ENCODE peak calls at places on chromosomes 4 and X, in six cellular contexts. Y, I, G, E, R and T are unnamed samples.

GRCh38 chr4:185398618-185399017 is 2.0 kb downstream of the ANKRD37 start:
- DNase-seq in E (no peak), G (no peak), I (no peak), R (no peak), Y (no peak), T (no peak)

GRCh38 chr4:17544205-17544604 is 29.2 kb downstream of the CLRN2 start:
- DNase-seq in E (no peak), Y (no peak), G (peak; percentile 35), R (no peak), I (no peak), T (no peak)

GRCh38 chrX:71612256-71612655 is 6.1 kb downstream of the CXCR3 start:
- DNase-seq in G (no peak), E (no peak), R (no peak), Y (no peak), I (no peak), T (no peak)

GRCh38 chr4:128287871-128288688 is 467 bp upstream of the PGRMC2 start:
- DNase-seq in E (peak; percentile 99), I (peak; percentile 100), G (peak; percentile 100), R (peak; percentile 94), Y (peak; percentile 99), T (peak; percentile 99)

GRCh38 chrX:8191022-8191421 is 20.0 kb upstream of the VCX2 start:
- DNase-seq in Y (no peak), E (no peak), I (no peak), G (peak; percentile 67), R (no peak), T (no peak)

GRCh38 chr4:55378617-55379467 is 16.9 kb upstream of the TMEM165 start:
- DNase-seq in I (no peak), E (no peak), Y (no peak), R (peak; percentile 54), G (peak; percentile 79), T (no peak)

GRCh38 chr4:72900952-72901351 is 168.6 kb downstream of the COX18 start:
- DNase-seq in E (peak; percentile 47), Y (peak; percentile 48), G (no peak), I (no peak), R (no peak), T (no peak)

GRCh38 chr4:54813674-54814073 is 155.9 kb downstream of the KIT start:
- DNase-seq in Y (no peak), I (no peak), G (no peak), R (no peak), E (no peak), T (no peak)

GRCh38 chr4:111512081-111512774 is 633.0 kb upstream of the FAM241A start:
- DNase-seq in G (no peak), E (no peak), R (peak; percentile 51), I (no peak), Y (no peak), T (no peak)

GRCh38 chr4:118765399-118765798 is 70.5 kb downstream of the SEC24D start:
- DNase-seq in R (peak; percentile 99), I (no peak), E (no peak), Y (no peak), G (no peak), T (no peak)

GRCh38 chr4:44354172-44354571 is 94.4 kb downstream of the KCTD8 start:
- DNase-seq in Y (no peak), R (no peak), E (no peak), G (no peak), I (no peak), T (no peak)

GRCh38 chr4:103892616-103893015 is 172.8 kb upstream of the TACR3 start:
- DNase-seq in R (no peak), Y (no peak), E (no peak), G (no peak), I (no peak), T (no peak)

GRCh38 chrX:2523911-2524310 is 23.1 kb upstream of the DHRSX start:
- DNase-seq in R (no peak), G (no peak), I (no peak), Y (no peak), E (no peak), T (no peak)

GRCh38 chrX:106415276-106415895 is 196.4 kb upstream of the RADX start:
- DNase-seq in E (no peak), R (no peak), G (peak; percentile 34), Y (no peak), I (no peak), T (no peak)

GRCh38 chr4:9894604-9895361 is 113.3 kb downstream of the DRD5 start:
- DNase-seq in Y (no peak), G (no peak), R (no peak), E (no peak), I (no peak), T (no peak)

GRCh38 chr4:141013899-141014298 is 119.4 kb downstream of the RNF150 start:
- DNase-seq in Y (no peak), R (no peak), G (no peak), I (no peak), E (no peak), T (no peak)

GRCh38 chr4:73653695-73654106 is 33.5 kb upstream of the RASSF6 start:
- DNase-seq in I (peak; percentile 32), Y (no peak), E (no peak), G (peak; percentile 50), R (peak; percentile 35), T (peak; percentile 72)

GRCh38 chrX:104122829-104123228 is 10.5 kb downstream of the ZCCHC18 start:
- DNase-seq in I (no peak), G (no peak), E (no peak), R (no peak), Y (no peak), T (no peak)

GRCh38 chrX:3263681-3264126 is 82.7 kb downstream of the MXRA5 start:
- DNase-seq in E (no peak), R (no peak), G (no peak), I (no peak), Y (no peak), T (no peak)

GRCh38 chr4:139582044-139582443 is 26.0 kb upstream of the SETD7 start:
- DNase-seq in I (no peak), Y (no peak), E (no peak), R (no peak), G (no peak), T (no peak)

GRCh38 chrX:80573275-80573674 is 153.0 kb downstream of the TENT5D start:
- DNase-seq in G (no peak), I (no peak), E (no peak), Y (no peak), R (no peak), T (no peak)

GRCh38 chr4:38133711-38134480 is 173.7 kb downstream of the PTTG2 start:
- DNase-seq in G (peak; percentile 52), E (no peak), I (no peak), R (no peak), Y (no peak), T (peak; percentile 89)

GRCh38 chr4:8698341-8699062 is 105.9 kb downstream of the CPZ start:
- DNase-seq in E (no peak), R (no peak), I (no peak), Y (no peak), G (no peak), T (peak; percentile 5)

GRCh38 chrX:34656467-34656841 is 631 bp downstream of the TMEM47 start:
- DNase-seq in Y (peak; percentile 27), R (no peak), G (no peak), E (peak; percentile 22), I (peak; percentile 16), T (peak; percentile 47)

GRCh38 chrX:118348186-118348810 is 2.4 kb downstream of the WDR44 start:
- DNase-seq in Y (no peak), E (no peak), G (no peak), I (no peak), R (no peak), T (no peak)

GRCh38 chrX:6021316-6022091 is 207.2 kb downstream of the NLGN4X start:
- DNase-seq in Y (no peak), R (no peak), G (peak; percentile 50), I (no peak), E (no peak), T (no peak)

GRCh38 chr4:186554890-186555827 is at the start of gene MTNR1A:
- DNase-seq in E (no peak), Y (no peak), I (no peak), R (no peak), G (peak; percentile 46), T (no peak)

DNA sequence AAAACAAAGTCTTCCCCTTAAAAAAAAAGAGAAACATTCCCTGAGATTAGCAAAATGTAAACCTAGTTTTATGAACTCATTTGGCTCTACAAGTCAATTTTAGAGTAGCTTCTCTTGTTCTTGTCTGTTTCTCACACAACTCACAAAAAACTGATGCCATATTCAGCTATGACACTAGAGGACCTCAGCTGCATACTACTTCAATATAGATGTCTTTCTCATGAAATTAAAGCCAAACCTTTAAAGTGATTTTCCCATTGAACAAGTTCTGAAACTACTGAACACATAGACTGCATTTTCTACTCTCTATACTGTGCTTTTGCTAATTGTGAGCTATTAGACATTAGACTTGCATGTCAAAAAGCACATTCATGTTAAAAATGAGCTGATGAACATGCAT is 49.8 kb downstream of the TBCK start:
- DNase-seq in G (no peak), Y (no peak), I (no peak), E (no peak), R (peak; percentile 41), T (no peak)
- TF ChIP-seq CTCF in G (no peak), Y (peak; percentile 34), I (peak; percentile 53), E (peak; percentile 14), R (peak; percentile 53), T (peak; percentile 61)

GRCh38 chr4:41174444-41174843 is 39.9 kb downstream of the APBB2 start:
- DNase-seq in R (no peak), I (no peak), Y (no peak), G (no peak), E (no peak), T (no peak)

GRCh38 chr4:41176357-41176756 is 38.0 kb downstream of the APBB2 start:
- DNase-seq in E (no peak), I (no peak), R (no peak), G (no peak), Y (no peak), T (no peak)

GRCh38 chr4:41178372-41179085 is 35.8 kb downstream of the APBB2 start:
- DNase-seq in I (no peak), E (no peak), R (no peak), Y (no peak), G (no peak), T (no peak)

GRCh38 chr4:41179086-41179374 is 35.3 kb downstream of the APBB2 start:
- DNase-seq in I (no peak), E (no peak), Y (no peak), G (no peak), R (no peak), T (no peak)

DNA sequence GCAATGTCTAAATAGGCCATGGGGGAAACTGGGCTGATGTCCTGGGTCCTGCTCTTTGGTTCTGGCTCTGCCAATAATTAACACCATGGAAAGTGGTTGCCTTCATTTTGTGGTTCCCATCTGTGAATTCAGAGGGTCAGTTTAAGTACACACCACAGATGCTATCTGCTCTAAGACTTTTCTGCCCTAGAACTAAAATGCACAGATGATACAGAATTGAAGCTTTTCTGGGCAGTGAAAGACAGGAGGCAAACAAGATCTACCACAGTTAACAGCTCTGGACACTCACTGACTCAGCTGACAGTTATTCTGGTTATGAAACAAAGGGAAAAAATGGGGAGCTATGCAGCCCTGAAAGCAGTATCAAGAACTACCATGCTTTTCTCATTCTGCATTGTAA is 37.3 kb downstream of the APBB2 start:
- DNase-seq in I (no peak), Y (no peak), G (no peak), R (no peak), E (no peak), T (no peak)
- TF ChIP-seq CTCF in I (no peak), Y (no peak), G (no peak), R (peak; percentile 14), E (no peak), T (no peak)

GRCh38 chr4:78532046-78532445 is 19.5 kb upstream of the ANXA3 start:
- DNase-seq in G (no peak), R (no peak), Y (no peak), I (no peak), E (no peak), T (no peak)
- TF ChIP-seq CTCF in G (no peak), R (no peak), Y (no peak), I (no peak), E (no peak), T (no peak)

GRCh38 chr4:123217676-123218075 is 178.9 kb upstream of the SPRY1 start:
- DNase-seq in I (no peak), R (no peak), G (no peak), E (no peak), Y (no peak), T (no peak)
- TF ChIP-seq CTCF in I (no peak), R (no peak), G (no peak), E (no peak), Y (no peak), T (no peak)